ENCODE peak calls at places on chromosomes 16 and 17, in ten cellular contexts. Q is fibroblast of lung, D is RWPE2, F is lower lobe of right lung, C is stomach, E is heart right ventricle, I is tibial nerve, H is kidney, R is left lung, U is mucosa of descending colon. W is an unnamed sample. For H3K36me3 and H3K4me1, the result is how much of the 10 kb centered on the place peaks cover.

GRCh38 chr16:11078812-11079459 is 134.6 kb downstream of the CLEC16A start:
- DNase-seq in Q (peak), D (no peak), F (no peak), C (no peak), E (peak), I (peak), H (no peak), R (no peak), U (peak), W (no peak)

GRCh38 chr16:630024-630814 is 566 bp upstream of the WFIKKN1 start:
- DNase-seq in Q (no peak), D (no peak), F (no peak), C (no peak), E (no peak), I (no peak), H (no peak), R (no peak), U (no peak), W (no peak)

GRCh38 chr16:65846210-65846602 is 520.3 kb upstream of the CDH5 start:
- DNase-seq in Q (no peak), D (no peak), F (no peak), C (no peak), E (no peak), I (no peak), H (no peak), R (no peak), U (no peak), W (no peak)

GRCh38 chr16:53809088-53809951 is 105.4 kb downstream of the FTO start:
- DNase-seq in Q (peak), D (no peak), F (no peak), C (no peak), E (no peak), I (no peak), H (no peak), R (no peak), U (no peak), W (no peak)

GRCh38 chr17:31074772-31075538 is 19.8 kb upstream of the NF1 start:
- DNase-seq in Q (peak), D (no peak), F (no peak), C (no peak), E (no peak), I (no peak), H (no peak), R (no peak), U (no peak), W (peak)

GRCh38 chr17:68324114-68324513 is 32.8 kb downstream of the ARSG start:
- DNase-seq in Q (no peak), D (no peak), F (no peak), C (no peak), E (no peak), I (no peak), H (no peak), R (no peak), U (no peak), W (no peak)

GRCh38 chr16:73304008-73304814 is 256.3 kb upstream of the ZFHX3 start:
- DNase-seq in Q (no peak), D (no peak), F (no peak), C (no peak), E (no peak), I (no peak), H (no peak), R (no peak), U (no peak), W (no peak)

GRCh38 chr16:8583199-8583598 is 7.1 kb downstream of the TMEM114 start:
- DNase-seq in Q (peak), D (no peak), F (no peak), C (no peak), E (no peak), I (no peak), H (no peak), R (no peak), U (no peak), W (no peak)

GRCh38 chr17:59277031-59277430 is 54.4 kb upstream of the YPEL2 start:
- DNase-seq in Q (no peak), D (no peak), F (no peak), C (no peak), E (no peak), I (no peak), H (no peak), R (no peak), U (no peak), W (no peak)

GRCh38 chr16:50684823-50685455 is 3.8 kb upstream of the SNX20 start:
- DNase-seq in Q (no peak), D (no peak), F (no peak), C (no peak), E (no peak), I (no peak), H (no peak), R (no peak), U (no peak), W (no peak)

GRCh38 chr16:252366-253337 is 18.0 kb downstream of the FAM234A start:
- DNase-seq in Q (no peak), D (no peak), F (no peak), C (no peak), E (no peak), I (no peak), H (no peak), R (no peak), U (peak), W (peak)

GRCh38 chr16:81562174-81562849 is 117.7 kb downstream of the CMIP start:
- DNase-seq in Q (no peak), D (no peak), F (peak), C (no peak), E (no peak), I (no peak), H (peak), R (no peak), U (peak), W (peak)

GRCh38 chr17:57484081-57484666 is 227.9 kb downstream of the MSI2 start:
- DNase-seq in Q (peak), D (no peak), F (no peak), C (no peak), E (no peak), I (no peak), H (no peak), R (no peak), U (no peak), W (no peak)

GRCh38 chr16:29820730-29821662 is 734 bp downstream of the MVP start:
- DNase-seq in Q (no peak), D (no peak), F (peak), C (peak), E (peak), I (no peak), H (peak), R (peak), U (peak), W (peak)

GRCh38 chr17:31919802-31920525 is 16.8 kb upstream of the SUZ12 start:
- DNase-seq in Q (peak), D (no peak), F (no peak), C (no peak), E (no peak), I (no peak), H (no peak), R (no peak), U (no peak), W (peak)

GRCh38 chr16:57732011-57732410 is 3.6 kb upstream of the KATNB1 start:
- DNase-seq in Q (no peak), D (no peak), F (no peak), C (no peak), E (no peak), I (no peak), H (no peak), R (no peak), U (no peak), W (peak)

GRCh38 chr17:39818282-39819000 is 45.7 kb downstream of the IKZF3 start:
- DNase-seq in Q (no peak), D (no peak), F (no peak), C (no peak), E (no peak), I (no peak), H (no peak), R (no peak), U (no peak), W (no peak)

GRCh38 chr16:24135624-24136296 is 120.4 kb upstream of the CACNG3 start:
- DNase-seq in Q (no peak), D (no peak), F (no peak), C (no peak), E (no peak), I (no peak), H (no peak), R (no peak), U (no peak), W (no peak)

GRCh38 chr16:28301620-28302019 is 9.3 kb downstream of the SBK1 start:
- DNase-seq in Q (no peak), D (no peak), F (no peak), C (no peak), E (no peak), I (no peak), H (no peak), R (no peak), U (no peak), W (no peak)

GRCh38 chr17:41974658-41975057 is 8.1 kb downstream of the CNP start:
- DNase-seq in Q (no peak), D (no peak), F (no peak), C (no peak), E (no peak), I (no peak), H (no peak), R (no peak), U (no peak), W (peak)

GRCh38 chr17:41971721-41972523 is 5.3 kb downstream of the CNP start:
- DNase-seq in Q (no peak), D (no peak), F (peak), C (no peak), E (no peak), I (no peak), H (peak), R (no peak), U (no peak), W (peak)

GRCh38 chr17:41974031-41974430 is 7.4 kb downstream of the CNP start:
- DNase-seq in Q (no peak), D (no peak), F (no peak), C (no peak), E (no peak), I (no peak), H (no peak), R (no peak), U (no peak), W (no peak)

GRCh38 chr17:41973457-41973856 is 6.9 kb downstream of the CNP start:
- DNase-seq in Q (no peak), D (no peak), F (no peak), C (no peak), E (no peak), I (no peak), H (peak), R (no peak), U (no peak), W (no peak)

GRCh38 chr17:41972571-41973411 is 6.2 kb downstream of the CNP start:
- DNase-seq in Q (no peak), D (no peak), F (peak), C (peak), E (peak), I (no peak), H (peak), R (no peak), U (no peak), W (peak)
- H3K36me3 ChIP-seq in Q (under half), D (half or more), F (half or more), C (half or more), E (half or more), I (under half), H (under half), R (half or more), U (under half), W (half or more)

DNA sequence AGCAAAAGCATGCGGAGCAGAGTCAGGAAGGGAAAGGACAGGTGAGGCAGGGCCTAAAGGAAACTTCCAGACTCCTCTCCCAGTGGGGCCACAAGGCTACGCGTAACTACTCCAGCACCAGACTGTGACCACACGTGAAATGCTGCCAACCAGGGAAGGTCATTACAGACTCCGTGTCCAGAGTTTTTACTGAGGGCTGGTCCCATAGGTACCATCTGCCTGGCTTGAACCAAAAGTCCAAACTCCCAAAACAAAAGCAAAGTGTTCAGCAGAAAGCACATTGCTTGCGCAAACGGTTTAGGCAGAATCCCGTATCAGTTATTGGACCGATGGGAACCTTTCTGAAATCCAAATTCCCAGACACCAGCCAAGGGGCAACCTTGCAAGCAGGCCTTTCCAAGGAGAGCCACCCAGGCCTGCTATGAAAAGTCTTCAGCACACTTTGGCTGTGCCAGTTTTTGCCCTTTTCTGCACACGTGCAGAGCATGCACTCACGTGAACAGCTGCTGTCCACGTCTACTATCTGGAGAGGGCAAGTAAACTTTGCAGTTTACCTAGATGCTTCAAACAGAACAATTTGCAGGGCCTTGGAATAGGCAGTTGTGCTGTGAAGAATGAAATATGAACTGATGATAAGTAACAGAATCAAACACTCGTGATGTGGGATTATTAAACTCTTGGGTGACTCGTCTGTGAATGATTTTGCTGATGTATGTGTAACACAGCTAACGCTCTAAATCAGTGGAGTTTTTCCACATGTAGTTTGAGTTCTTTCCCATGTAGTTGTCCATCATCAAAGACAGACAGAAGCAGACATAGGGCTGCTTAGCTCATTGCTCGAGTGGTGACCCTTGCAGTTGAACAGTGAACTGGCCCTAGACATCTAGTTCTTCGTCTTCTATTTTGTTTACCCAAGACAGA is 58.1 kb upstream of the CRISPLD2 start:
- DNase-seq in Q (peak), D (no peak), F (no peak), C (no peak), E (no peak), I (no peak), H (no peak), R (no peak), U (no peak), W (no peak)
- H3K4me1 ChIP-seq in Q (under half), D (under half), F (under half), C (under half), E (under half), I (under half), H (under half), R (under half), U (under half), W (under half)

GRCh38 chr17:76386966-76387765 is 2.8 kb downstream of the SPHK1 start:
- DNase-seq in Q (no peak), D (peak), F (no peak), C (no peak), E (no peak), I (no peak), H (no peak), R (no peak), U (no peak), W (peak)

GRCh38 chr17:76391200-76391715 is 6.8 kb downstream of the SPHK1 start:
- DNase-seq in Q (no peak), D (peak), F (no peak), C (no peak), E (no peak), I (no peak), H (peak), R (no peak), U (no peak), W (peak)

GRCh38 chr17:76385892-76386786 is 1.7 kb downstream of the SPHK1 start:
- DNase-seq in Q (peak), D (peak), F (peak), C (peak), E (peak), I (peak), H (peak), R (peak), U (peak), W (peak)

GRCh38 chr17:76390003-76390421 is 5.6 kb downstream of the SPHK1 start:
- DNase-seq in Q (no peak), D (peak), F (no peak), C (no peak), E (no peak), I (no peak), H (no peak), R (no peak), U (no peak), W (peak)

DNA sequence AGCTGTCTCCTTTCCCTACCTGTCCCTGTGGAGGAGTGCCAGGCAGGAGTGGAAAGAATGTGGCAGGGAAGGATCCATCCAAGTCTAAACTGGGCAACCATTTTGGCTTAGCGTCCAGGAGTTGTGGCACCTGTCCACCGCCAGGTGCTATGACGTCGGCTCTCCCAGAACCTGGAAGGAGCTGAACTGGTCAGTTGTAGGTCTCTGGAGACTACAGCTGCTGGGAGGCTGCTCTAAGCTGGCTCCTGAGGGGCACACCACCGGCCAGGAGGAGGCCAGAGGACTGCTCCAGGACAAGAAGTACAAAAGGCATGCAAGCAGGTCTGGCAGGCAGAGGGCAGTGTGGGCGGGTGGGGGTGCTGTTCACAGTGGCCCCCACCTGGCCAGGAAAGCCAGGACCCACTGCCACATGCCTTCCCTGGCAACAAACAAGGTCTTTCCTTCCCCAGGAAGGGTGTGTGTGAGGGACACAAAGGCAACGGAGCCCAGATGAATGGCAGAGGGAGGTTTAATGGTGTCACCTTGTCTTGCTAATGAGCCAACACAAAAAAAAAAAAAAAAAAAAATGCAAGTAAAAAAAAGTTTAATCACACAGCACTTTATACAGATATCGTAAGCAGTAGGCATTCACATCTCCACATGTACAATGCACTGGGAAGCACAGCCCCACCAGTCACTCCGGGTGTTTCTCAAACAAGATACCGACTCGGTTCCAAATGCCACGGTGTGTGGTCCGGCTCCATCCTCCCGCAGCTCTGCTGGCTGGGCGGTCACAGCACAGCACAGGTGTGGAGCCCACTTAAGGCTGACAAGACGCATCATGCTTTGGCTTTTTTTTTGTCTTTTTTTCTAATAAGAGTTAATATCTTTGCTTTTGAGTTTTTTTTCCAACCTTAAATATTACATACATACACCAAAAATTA is 4.8 kb downstream of the SPHK1 start:
- DNase-seq in Q (no peak), D (peak), F (no peak), C (peak), E (no peak), I (no peak), H (no peak), R (no peak), U (no peak), W (peak)
- TF ChIP-seq CTCF in Q (no peak), D (peak), F (no peak), C (no peak), E (no peak), I (no peak), H (no peak), R (no peak), U (no peak), W (peak)

GRCh38 chr17:74785096-74785980 is 9.2 kb upstream of the NAT9 start:
- DNase-seq in Q (no peak), D (no peak), F (no peak), C (no peak), E (no peak), I (no peak), H (no peak), R (no peak), U (no peak), W (peak)

GRCh38 chr17:74790206-74791066 is 14.3 kb upstream of the NAT9 start:
- DNase-seq in Q (no peak), D (no peak), F (no peak), C (no peak), E (no peak), I (no peak), H (no peak), R (no peak), U (no peak), W (peak)

GRCh38 chr17:74785981-74786360 is 9.8 kb upstream of the NAT9 start:
- DNase-seq in Q (no peak), D (no peak), F (no peak), C (no peak), E (no peak), I (no peak), H (no peak), R (no peak), U (no peak), W (peak)

GRCh38 chr17:74782571-74782970 is 6.4 kb upstream of the NAT9 start:
- DNase-seq in Q (no peak), D (no peak), F (no peak), C (no peak), E (no peak), I (no peak), H (no peak), R (no peak), U (no peak), W (peak)

DNA sequence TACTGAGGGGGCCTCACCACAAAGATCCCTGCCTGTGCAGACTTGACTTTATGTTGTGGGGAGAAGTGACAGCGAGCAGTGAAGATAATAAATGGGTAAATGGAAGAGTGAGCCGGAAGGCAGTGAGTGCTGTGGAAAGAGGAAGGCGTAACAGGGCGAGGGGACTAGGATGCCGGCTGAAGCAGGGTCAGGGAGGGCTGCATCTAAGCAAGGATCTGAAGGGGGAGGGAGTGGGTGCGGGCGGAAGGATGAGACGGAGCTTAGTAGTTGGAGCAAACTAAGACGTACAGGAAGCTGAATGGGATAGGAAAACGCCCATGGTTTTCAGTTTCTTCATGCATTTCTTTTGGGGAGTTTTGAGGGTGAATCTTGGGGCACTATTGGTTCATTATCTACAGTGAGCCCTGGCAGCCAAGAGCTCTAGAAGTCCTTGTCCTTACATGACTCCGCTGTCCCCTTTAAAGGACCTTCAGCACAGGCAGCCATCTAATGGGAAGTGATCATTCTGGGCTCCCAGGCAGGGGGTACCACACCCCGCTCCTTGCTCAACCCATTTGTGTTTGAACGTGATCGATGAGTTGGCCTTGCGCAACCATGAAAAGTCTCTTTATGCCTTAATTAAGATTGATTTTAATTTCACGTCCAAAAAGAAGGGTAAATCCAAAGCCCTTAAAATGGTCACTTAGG is 10.4 kb upstream of the NAT9 start:
- DNase-seq in Q (no peak), D (no peak), F (no peak), C (no peak), E (no peak), I (peak), H (no peak), R (peak), U (no peak), W (peak)
- H3K36me3 ChIP-seq in Q (under half), D (under half), F (under half), C (under half), E (under half), I (under half), H (under half), R (half or more), U (under half), W (under half)